ENCODE peak calls at places on chromosomes 16 and 17, in eight cellular contexts. One of them, this sample, is unnamed.

GRCh38 chr16:89557230-89557935 is 3.1 kb upstream of the RPL13 start:
- DNase-seq in ovary: peak
- DNase-seq in AG09309: peak
- DNase-seq in tibial artery: no peak
- DNase-seq in dorsolateral prefrontal cortex: peak
- DNase-seq in AG09319: no peak
- DNase-seq in tibial nerve: peak
- DNase-seq in thoracic aorta: peak
- DNase-seq in this sample: peak

GRCh38 chr17:66637491-66637890 is 197.4 kb upstream of the CACNG5 start:
- DNase-seq in ovary: no peak
- DNase-seq in AG09309: no peak
- DNase-seq in tibial artery: no peak
- DNase-seq in dorsolateral prefrontal cortex: no peak
- DNase-seq in AG09319: no peak
- DNase-seq in tibial nerve: no peak
- DNase-seq in thoracic aorta: no peak
- DNase-seq in this sample: no peak

GRCh38 chr17:47834756-47835155 is 3.3 kb downstream of the LRRC46 start:
- DNase-seq in ovary: no peak
- DNase-seq in AG09309: no peak
- DNase-seq in tibial artery: no peak
- DNase-seq in dorsolateral prefrontal cortex: no peak
- DNase-seq in AG09319: no peak
- DNase-seq in tibial nerve: no peak
- DNase-seq in thoracic aorta: no peak
- DNase-seq in this sample: no peak

GRCh38 chr17:9367186-9367585 is 208.4 kb downstream of the STX8 start:
- DNase-seq in ovary: no peak
- DNase-seq in AG09309: no peak
- DNase-seq in tibial artery: no peak
- DNase-seq in dorsolateral prefrontal cortex: peak
- DNase-seq in AG09319: no peak
- DNase-seq in tibial nerve: no peak
- DNase-seq in thoracic aorta: no peak
- DNase-seq in this sample: no peak

GRCh38 chr16:4806280-4806679 is 3.8 kb upstream of the ROGDI start:
- DNase-seq in ovary: no peak
- DNase-seq in AG09309: no peak
- DNase-seq in tibial artery: no peak
- DNase-seq in dorsolateral prefrontal cortex: no peak
- DNase-seq in AG09319: no peak
- DNase-seq in tibial nerve: no peak
- DNase-seq in thoracic aorta: no peak
- DNase-seq in this sample: no peak

GRCh38 chr17:81325974-81326358 is 30.9 kb upstream of the SLC38A10 start:
- DNase-seq in ovary: no peak
- DNase-seq in AG09309: no peak
- DNase-seq in tibial artery: no peak
- DNase-seq in dorsolateral prefrontal cortex: no peak
- DNase-seq in AG09319: no peak
- DNase-seq in tibial nerve: no peak
- DNase-seq in thoracic aorta: no peak
- DNase-seq in this sample: no peak

GRCh38 chr17:15233022-15233805 is 31.9 kb downstream of the PMP22 start:
- DNase-seq in ovary: no peak
- DNase-seq in AG09309: no peak
- DNase-seq in tibial artery: no peak
- DNase-seq in dorsolateral prefrontal cortex: peak
- DNase-seq in AG09319: no peak
- DNase-seq in tibial nerve: no peak
- DNase-seq in thoracic aorta: no peak
- DNase-seq in this sample: peak

GRCh38 chr17:11272191-11272590 is 31.2 kb downstream of the SHISA6 start:
- DNase-seq in ovary: no peak
- DNase-seq in AG09309: no peak
- DNase-seq in tibial artery: no peak
- DNase-seq in dorsolateral prefrontal cortex: no peak
- DNase-seq in AG09319: no peak
- DNase-seq in tibial nerve: no peak
- DNase-seq in thoracic aorta: no peak
- DNase-seq in this sample: no peak

GRCh38 chr17:7137182-7137943 is 22.7 kb upstream of the ASGR2 start:
- DNase-seq in ovary: no peak
- DNase-seq in AG09309: no peak
- DNase-seq in tibial artery: no peak
- DNase-seq in dorsolateral prefrontal cortex: no peak
- DNase-seq in AG09319: no peak
- DNase-seq in tibial nerve: no peak
- DNase-seq in thoracic aorta: no peak
- DNase-seq in this sample: peak

GRCh38 chr17:76725580-76726230 is 701 bp downstream of the JMJD6 start:
- DNase-seq in ovary: peak
- DNase-seq in AG09309: no peak
- DNase-seq in tibial artery: peak
- DNase-seq in dorsolateral prefrontal cortex: peak
- DNase-seq in AG09319: no peak
- DNase-seq in tibial nerve: peak
- DNase-seq in thoracic aorta: peak
- DNase-seq in this sample: peak

GRCh38 chr17:46007461-46007965 is 8.5 kb downstream of the STH start:
- DNase-seq in ovary: no peak
- DNase-seq in AG09309: no peak
- DNase-seq in tibial artery: no peak
- DNase-seq in dorsolateral prefrontal cortex: no peak
- DNase-seq in AG09319: no peak
- DNase-seq in tibial nerve: no peak
- DNase-seq in thoracic aorta: no peak
- DNase-seq in this sample: no peak

GRCh38 chr17:72890711-72891110 is 201.8 kb downstream of the SLC39A11 start:
- DNase-seq in ovary: no peak
- DNase-seq in AG09309: peak
- DNase-seq in tibial artery: no peak
- DNase-seq in dorsolateral prefrontal cortex: no peak
- DNase-seq in AG09319: peak
- DNase-seq in tibial nerve: no peak
- DNase-seq in thoracic aorta: no peak
- DNase-seq in this sample: peak

GRCh38 chr17:16349461-16349860 is 3.8 kb downstream of the CENPV start:
- DNase-seq in ovary: no peak
- DNase-seq in AG09309: no peak
- DNase-seq in tibial artery: peak
- DNase-seq in dorsolateral prefrontal cortex: no peak
- DNase-seq in AG09319: no peak
- DNase-seq in tibial nerve: no peak
- DNase-seq in thoracic aorta: no peak
- DNase-seq in this sample: no peak

GRCh38 chr17:5500247-5500803 is 14.0 kb downstream of the MIS12 start:
- DNase-seq in ovary: no peak
- DNase-seq in AG09309: no peak
- DNase-seq in tibial artery: no peak
- DNase-seq in dorsolateral prefrontal cortex: no peak
- DNase-seq in AG09319: no peak
- DNase-seq in tibial nerve: no peak
- DNase-seq in thoracic aorta: no peak
- DNase-seq in this sample: peak

GRCh38 chr17:27343972-27344607 is 50.2 kb downstream of the WSB1 start:
- DNase-seq in ovary: no peak
- DNase-seq in AG09309: no peak
- DNase-seq in tibial artery: no peak
- DNase-seq in dorsolateral prefrontal cortex: no peak
- DNase-seq in AG09319: no peak
- DNase-seq in tibial nerve: no peak
- DNase-seq in thoracic aorta: no peak
- DNase-seq in this sample: peak

GRCh38 chr16:48291303-48291702 is 44.0 kb upstream of the ABCC11 start:
- DNase-seq in ovary: no peak
- DNase-seq in AG09309: no peak
- DNase-seq in tibial artery: no peak
- DNase-seq in dorsolateral prefrontal cortex: no peak
- DNase-seq in AG09319: no peak
- DNase-seq in tibial nerve: no peak
- DNase-seq in thoracic aorta: no peak
- DNase-seq in this sample: peak

GRCh38 chr17:42617956-42618431 is 8.5 kb downstream of the TUBG1 start:
- DNase-seq in ovary: no peak
- DNase-seq in AG09309: no peak
- DNase-seq in tibial artery: no peak
- DNase-seq in dorsolateral prefrontal cortex: no peak
- DNase-seq in AG09319: no peak
- DNase-seq in tibial nerve: no peak
- DNase-seq in thoracic aorta: no peak
- DNase-seq in this sample: no peak

GRCh38 chr16:50121278-50121677 is 31.8 kb upstream of the TENT4B start:
- DNase-seq in ovary: no peak
- DNase-seq in AG09309: no peak
- DNase-seq in tibial artery: no peak
- DNase-seq in dorsolateral prefrontal cortex: no peak
- DNase-seq in AG09319: no peak
- DNase-seq in tibial nerve: no peak
- DNase-seq in thoracic aorta: no peak
- DNase-seq in this sample: no peak

GRCh38 chr17:19709841-19710240 is 6.5 kb downstream of the SLC47A2 start:
- DNase-seq in ovary: no peak
- DNase-seq in AG09309: no peak
- DNase-seq in tibial artery: peak
- DNase-seq in dorsolateral prefrontal cortex: no peak
- DNase-seq in AG09319: no peak
- DNase-seq in tibial nerve: no peak
- DNase-seq in thoracic aorta: no peak
- DNase-seq in this sample: no peak
- TF ChIP-seq CTCF in ovary: no peak
- TF ChIP-seq CTCF in AG09309: no peak
- TF ChIP-seq CTCF in tibial artery: no peak
- TF ChIP-seq CTCF in dorsolateral prefrontal cortex: no peak
- TF ChIP-seq CTCF in AG09319: no peak
- TF ChIP-seq CTCF in tibial nerve: no peak
- TF ChIP-seq CTCF in thoracic aorta: no peak
- TF ChIP-seq CTCF in this sample: no peak

DNA sequence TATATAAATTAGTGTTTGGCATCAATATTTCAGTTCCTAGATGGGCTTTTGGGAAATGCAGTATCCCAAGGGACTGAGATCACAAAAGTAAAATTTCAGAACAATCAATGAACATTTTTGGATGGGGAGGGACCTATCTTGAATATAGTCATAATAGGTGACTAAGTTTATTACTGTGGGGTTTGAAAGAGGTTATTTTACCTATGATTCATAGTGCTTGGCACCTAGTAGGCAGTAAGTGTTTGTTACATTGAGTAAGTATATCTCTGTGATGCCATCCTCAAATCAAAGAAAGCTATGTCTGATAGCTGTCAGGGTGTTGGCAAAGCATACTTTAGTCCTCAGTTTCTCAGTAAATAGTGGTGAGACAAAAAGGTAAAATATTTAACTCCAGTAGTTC is 36.9 kb downstream of the ZNF207 start:
- DNase-seq in ovary: no peak
- DNase-seq in AG09309: no peak
- DNase-seq in tibial artery: no peak
- DNase-seq in dorsolateral prefrontal cortex: no peak
- DNase-seq in AG09319: no peak
- DNase-seq in tibial nerve: no peak
- DNase-seq in thoracic aorta: no peak
- DNase-seq in this sample: no peak
- TF ChIP-seq CTCF in ovary: no peak
- TF ChIP-seq CTCF in AG09309: no peak
- TF ChIP-seq CTCF in tibial artery: no peak
- TF ChIP-seq CTCF in dorsolateral prefrontal cortex: no peak
- TF ChIP-seq CTCF in AG09319: no peak
- TF ChIP-seq CTCF in tibial nerve: no peak
- TF ChIP-seq CTCF in thoracic aorta: no peak
- TF ChIP-seq CTCF in this sample: no peak

GRCh38 chr16:81318711-81319110 is 3.9 kb downstream of the GAN start:
- DNase-seq in ovary: no peak
- DNase-seq in AG09309: no peak
- DNase-seq in tibial artery: no peak
- DNase-seq in dorsolateral prefrontal cortex: no peak
- DNase-seq in AG09319: no peak
- DNase-seq in tibial nerve: no peak
- DNase-seq in thoracic aorta: no peak
- DNase-seq in this sample: no peak

GRCh38 chr16:81314603-81315270 is at the start of gene GAN:
- DNase-seq in ovary: peak
- DNase-seq in AG09309: peak
- DNase-seq in tibial artery: peak
- DNase-seq in dorsolateral prefrontal cortex: peak
- DNase-seq in AG09319: peak
- DNase-seq in tibial nerve: peak
- DNase-seq in thoracic aorta: peak
- DNase-seq in this sample: peak

GRCh38 chr16:81313731-81314602 is 795 bp upstream of the GAN start:
- DNase-seq in ovary: no peak
- DNase-seq in AG09309: no peak
- DNase-seq in tibial artery: no peak
- DNase-seq in dorsolateral prefrontal cortex: no peak
- DNase-seq in AG09319: no peak
- DNase-seq in tibial nerve: no peak
- DNase-seq in thoracic aorta: no peak
- DNase-seq in this sample: peak

GRCh38 chr16:81316176-81316496 is 1.4 kb downstream of the GAN start:
- DNase-seq in ovary: no peak
- DNase-seq in AG09309: no peak
- DNase-seq in tibial artery: no peak
- DNase-seq in dorsolateral prefrontal cortex: no peak
- DNase-seq in AG09319: no peak
- DNase-seq in tibial nerve: no peak
- DNase-seq in thoracic aorta: no peak
- DNase-seq in this sample: no peak

GRCh38 chr16:81315271-81316175 is 761 bp downstream of the GAN start:
- DNase-seq in ovary: peak
- DNase-seq in AG09309: no peak
- DNase-seq in tibial artery: peak
- DNase-seq in dorsolateral prefrontal cortex: no peak
- DNase-seq in AG09319: no peak
- DNase-seq in tibial nerve: peak
- DNase-seq in thoracic aorta: peak
- DNase-seq in this sample: peak
- TF ChIP-seq CTCF in ovary: no peak
- TF ChIP-seq CTCF in AG09309: no peak
- TF ChIP-seq CTCF in tibial artery: no peak
- TF ChIP-seq CTCF in dorsolateral prefrontal cortex: no peak
- TF ChIP-seq CTCF in AG09319: no peak
- TF ChIP-seq CTCF in tibial nerve: no peak
- TF ChIP-seq CTCF in thoracic aorta: no peak
- TF ChIP-seq CTCF in this sample: no peak

DNA sequence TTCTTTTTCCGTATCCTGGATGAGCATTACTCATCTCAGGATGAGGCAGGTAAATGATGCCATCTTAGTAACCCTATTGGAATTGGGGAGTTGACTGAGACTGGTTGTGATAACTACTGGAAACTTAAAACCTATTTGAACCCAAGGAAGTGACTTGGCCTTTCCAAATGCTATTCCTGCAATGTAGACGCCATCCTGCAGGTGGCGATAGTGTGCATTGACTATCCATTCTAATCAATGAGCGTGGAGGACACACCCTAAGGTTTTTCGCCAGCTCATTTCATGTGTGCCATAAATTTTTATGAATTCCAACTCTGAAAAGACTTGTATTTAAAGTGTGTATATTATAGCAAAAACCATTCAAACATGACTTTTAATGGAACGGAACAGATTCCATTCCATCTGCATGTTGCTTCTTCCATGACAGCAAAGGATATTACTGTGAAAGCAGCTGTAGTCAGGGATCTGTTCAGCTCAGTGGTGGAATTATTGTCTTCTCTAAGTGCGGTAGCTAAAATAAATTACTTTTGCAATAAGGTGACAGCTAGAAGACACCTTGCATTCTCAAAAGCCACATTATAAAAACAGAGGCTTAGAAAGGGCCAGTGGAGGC is 55.3 kb downstream of the SYT17 start:
- DNase-seq in ovary: no peak
- DNase-seq in AG09309: no peak
- DNase-seq in tibial artery: no peak
- DNase-seq in dorsolateral prefrontal cortex: no peak
- DNase-seq in AG09319: no peak
- DNase-seq in tibial nerve: peak
- DNase-seq in thoracic aorta: no peak
- DNase-seq in this sample: no peak
- TF ChIP-seq CTCF in ovary: no peak
- TF ChIP-seq CTCF in AG09309: peak
- TF ChIP-seq CTCF in tibial artery: no peak
- TF ChIP-seq CTCF in dorsolateral prefrontal cortex: peak
- TF ChIP-seq CTCF in AG09319: peak
- TF ChIP-seq CTCF in tibial nerve: no peak
- TF ChIP-seq CTCF in thoracic aorta: no peak
- TF ChIP-seq CTCF in this sample: peak